ENCODE peak calls at places on chromosome 9, in nine cellular contexts. P is NCI-H510A; B is T1000; A is cortex of kidney; Z is right lobe of liver; S is uterus; C is NCI-H1092 treated with DMSO at 0.1 percent for 48 hours; F is stimulated activated CD8-positive, alpha-beta memory T cell treated with anti-CD3 and anti-CD28 coated beads, Interleukin-4, amount 100 ng/mL, for 24 hours; T is IMR-90. X is an unnamed sample.

GRCh38 chr9:35510745-35511428 is 21.0 kb downstream of the RUSC2 start:
- DNase-seq in P (no peak), B (peak; percentile 42), A (no peak), Z (no peak), S (peak; percentile 87), C (no peak), F (no peak), T (peak; percentile 96), X (no peak)

GRCh38 chr9:133089271-133089671 is 27.5 kb downstream of the CEL start:
- DNase-seq in P (peak; percentile 71), B (no peak), A (no peak), Z (no peak), S (no peak), C (peak; percentile 36), F (no peak), T (no peak), X (no peak)

GRCh38 chr9:136016882-136017812 is 56.0 kb upstream of the UBAC1 start:
- DNase-seq in P (no peak), B (no peak), A (no peak), Z (peak; percentile 17), S (peak; percentile 11), C (no peak), F (no peak), T (no peak), X (no peak)

GRCh38 chr9:81874228-81874627 is 54.0 kb upstream of the SPATA31D4 start:
- DNase-seq in P (no peak), B (no peak), A (no peak), Z (no peak), S (no peak), C (no peak), F (no peak), T (no peak), X (no peak)

GRCh38 chr9:88322906-88323566 is 65.2 kb upstream of the SPIN1 start:
- DNase-seq in P (no peak), B (no peak), A (no peak), Z (no peak), S (no peak), C (no peak), F (peak; percentile 14), T (peak; percentile 29), X (peak; percentile 82)

GRCh38 chr9:37554318-37554717 is 21.9 kb downstream of the FBXO10 start:
- DNase-seq in P (no peak), B (no peak), A (no peak), Z (no peak), S (no peak), C (no peak), F (no peak), T (no peak), X (no peak)

GRCh38 chr9:130901498-130902203 is 5.0 kb upstream of the QRFP start:
- DNase-seq in P (no peak), B (no peak), A (no peak), Z (no peak), S (no peak), C (no peak), F (no peak), T (no peak), X (no peak)

GRCh38 chr9:114235113-114235589 is 79.8 kb downstream of the COL27A1 start:
- DNase-seq in P (no peak), B (no peak), A (no peak), Z (no peak), S (peak; percentile 39), C (no peak), F (no peak), T (no peak), X (no peak)

X was measured in CD4-positive, alpha-beta memory T cell.